ENCODE peak calls at places on chromosomes 7 and 10, in eight cellular contexts. F is thoracic aorta, Q is psoas muscle, H is A549, B is heart right ventricle, W is lung, N is breast epithelium, R is adrenal gland. K is an unnamed sample.

GRCh38 chr10:53209941-53210611 is 437.5 kb upstream of the MBL2 start:
- DNase-seq in R (no peak), N (no peak), Q (no peak), H (peak; percentile 17), F (no peak), W (no peak), B (no peak), K (no peak)

GRCh38 chr7:1850111-1850975 is 180.3 kb downstream of the ELFN1 start:
- DNase-seq in Q (peak; percentile 45), H (no peak), W (no peak), B (peak; percentile 6), R (no peak), F (no peak), N (no peak), K (no peak)

GRCh38 chr10:103967433-103968142 is 648 bp downstream of the SLK start:
- DNase-seq in F (no peak), R (peak; percentile 24), B (no peak), Q (no peak), H (peak; percentile 39), N (no peak), W (no peak), K (no peak)

GRCh38 chr10:125060851-125061556 is 99.4 kb downstream of the CTBP2 start:
- DNase-seq in N (peak; percentile 85), H (peak; percentile 64), Q (peak; percentile 90), B (peak; percentile 84), F (peak; percentile 62), R (peak; percentile 89), W (peak; percentile 82), K (peak; percentile 96)

GRCh38 chr7:69847921-69848612 is 249.8 kb downstream of the AUTS2 start:
- DNase-seq in H (no peak), Q (no peak), B (no peak), W (no peak), N (no peak), F (no peak), R (peak; percentile 8), K (no peak)

GRCh38 chr10:21146446-21146789 is 249.3 kb upstream of the NEBL start:
- DNase-seq in Q (no peak), R (no peak), F (no peak), B (no peak), W (no peak), N (no peak), H (no peak), K (no peak)

GRCh38 chr7:85068796-85069195 is 118.1 kb downstream of the SEMA3D start:
- DNase-seq in B (no peak), N (no peak), R (no peak), W (no peak), Q (no peak), H (peak; percentile 6), F (no peak), K (no peak)

GRCh38 chr10:77164616-77165311 is 472.8 kb downstream of the KCNMA1 start:
- DNase-seq in B (no peak), F (no peak), W (no peak), Q (no peak), N (no peak), R (no peak), H (no peak), K (no peak)

GRCh38 chr7:98617960-98618418 is 904 bp downstream of the NPTX2 start:
- DNase-seq in F (no peak), N (no peak), H (no peak), W (no peak), Q (no peak), B (no peak), R (no peak), K (no peak)

GRCh38 chr7:101581891-101582290 is 47.2 kb downstream of the MYL10 start:
- DNase-seq in W (no peak), H (no peak), N (no peak), B (no peak), R (no peak), F (no peak), Q (no peak), K (peak; percentile 15)

GRCh38 chr10:127426746-127427145 is 122.4 kb upstream of the NPS start:
- DNase-seq in N (no peak), R (no peak), F (no peak), W (no peak), B (no peak), H (no peak), Q (no peak), K (no peak)

GRCh38 chr10:95475827-95476481 is 85.2 kb downstream of the SORBS1 start:
- DNase-seq in Q (peak; percentile 73), N (no peak), R (no peak), B (no peak), W (no peak), H (no peak), F (no peak), K (no peak)

GRCh38 chr7:18762189-18762588 is 266.6 kb downstream of the HDAC9 start:
- DNase-seq in N (no peak), H (no peak), Q (no peak), R (no peak), B (no peak), F (no peak), W (no peak), K (no peak)

GRCh38 chr10:133124357-133125211 is 35.4 kb upstream of the KNDC1 start:
- DNase-seq in B (peak; percentile 50), Q (peak; percentile 72), W (no peak), R (peak; percentile 60), N (peak; percentile 45), F (no peak), H (peak; percentile 47), K (no peak)

GRCh38 chr10:26890956-26891355 is 30.2 kb upstream of the ABI1 start:
- DNase-seq in N (no peak), Q (no peak), F (no peak), R (peak; percentile 72), W (peak; percentile 36), H (peak; percentile 78), B (no peak), K (no peak)

GRCh38 chr7:25893436-25893835 is 258.6 kb upstream of the NFE2L3 start:
- DNase-seq in Q (no peak), B (no peak), H (no peak), W (no peak), F (no peak), N (no peak), R (no peak), K (no peak)
- H3K4me3 ChIP-seq in Q (peak overlapping the region; percentile 68), B (no peak overlapping the region), H (peak overlapping the region; percentile 45), W (no peak overlapping the region), F (peak overlapping the region; percentile 64), N (peak overlapping the region; percentile 54), R (no peak overlapping the region), K (peak overlapping the region; percentile 53)

GRCh38 chr7:131013716-131014115 is 279.7 kb upstream of the KLF14 start:
- DNase-seq in R (no peak), B (no peak), Q (no peak), N (no peak), H (no peak), F (no peak), W (no peak), K (no peak)
- H3K27ac ChIP-seq in R (peak overlapping the region; percentile 79), B (no peak overlapping the region), Q (no peak overlapping the region), N (peak overlapping the region; percentile 48), H (peak overlapping the region; percentile 37), F (no peak overlapping the region), W (no peak overlapping the region), K (no peak overlapping the region)

DNA sequence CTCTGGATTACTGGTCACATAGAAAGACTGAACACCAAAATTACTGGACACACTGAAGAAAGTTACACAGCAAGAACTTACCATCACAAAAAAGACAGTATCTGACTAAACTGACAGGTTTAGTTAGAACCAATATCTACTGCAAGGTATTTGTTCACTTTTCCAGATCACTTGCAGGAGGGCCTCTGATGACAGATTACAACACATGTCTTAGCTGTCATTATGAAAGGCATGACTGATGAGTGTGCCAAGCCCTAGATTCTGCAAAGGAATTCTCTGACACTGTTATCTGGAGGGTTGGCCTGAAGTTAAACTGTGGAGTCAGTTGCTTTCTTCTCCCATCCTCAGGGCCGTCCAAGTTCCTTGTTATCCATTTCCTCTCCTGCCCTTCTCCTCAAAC is 242.7 kb downstream of the KIF20B start:
- DNase-seq in W (no peak), R (no peak), N (no peak), F (no peak), Q (no peak), H (no peak), B (no peak), K (no peak)
- TF ChIP-seq CTCF in W (no peak), R (no peak), N (no peak), F (no peak), Q (no peak), H (no peak), B (no peak), K (no peak)

GRCh38 chr7:37065779-37066271 is 341.5 kb upstream of the AOAH start:
- DNase-seq in Q (no peak), H (no peak), W (no peak), R (no peak), B (no peak), F (no peak), N (no peak), K (no peak)
- H3K4me3 ChIP-seq in Q (no peak overlapping the region), H (no peak overlapping the region), W (no peak overlapping the region), R (no peak overlapping the region), B (no peak overlapping the region), F (no peak overlapping the region), N (no peak overlapping the region), K (no peak overlapping the region)

GRCh38 chr7:131578602-131579001 is 22.2 kb upstream of the PODXL start:
- DNase-seq in H (no peak), R (no peak), Q (no peak), N (no peak), B (no peak), W (no peak), F (no peak), K (no peak)

GRCh38 chr7:131586259-131586658 is 29.8 kb upstream of the PODXL start:
- DNase-seq in R (peak; percentile 30), W (no peak), Q (no peak), N (no peak), F (no peak), H (peak; percentile 30), B (peak; percentile 45), K (no peak)

GRCh38 chr7:131586759-131587158 is 30.3 kb upstream of the PODXL start:
- DNase-seq in W (no peak), H (no peak), F (no peak), B (no peak), Q (no peak), R (no peak), N (no peak), K (no peak)

GRCh38 chr7:131583430-131583829 is 27.0 kb upstream of the PODXL start:
- DNase-seq in F (no peak), W (no peak), H (no peak), Q (no peak), R (no peak), B (no peak), N (no peak), K (no peak)

DNA sequence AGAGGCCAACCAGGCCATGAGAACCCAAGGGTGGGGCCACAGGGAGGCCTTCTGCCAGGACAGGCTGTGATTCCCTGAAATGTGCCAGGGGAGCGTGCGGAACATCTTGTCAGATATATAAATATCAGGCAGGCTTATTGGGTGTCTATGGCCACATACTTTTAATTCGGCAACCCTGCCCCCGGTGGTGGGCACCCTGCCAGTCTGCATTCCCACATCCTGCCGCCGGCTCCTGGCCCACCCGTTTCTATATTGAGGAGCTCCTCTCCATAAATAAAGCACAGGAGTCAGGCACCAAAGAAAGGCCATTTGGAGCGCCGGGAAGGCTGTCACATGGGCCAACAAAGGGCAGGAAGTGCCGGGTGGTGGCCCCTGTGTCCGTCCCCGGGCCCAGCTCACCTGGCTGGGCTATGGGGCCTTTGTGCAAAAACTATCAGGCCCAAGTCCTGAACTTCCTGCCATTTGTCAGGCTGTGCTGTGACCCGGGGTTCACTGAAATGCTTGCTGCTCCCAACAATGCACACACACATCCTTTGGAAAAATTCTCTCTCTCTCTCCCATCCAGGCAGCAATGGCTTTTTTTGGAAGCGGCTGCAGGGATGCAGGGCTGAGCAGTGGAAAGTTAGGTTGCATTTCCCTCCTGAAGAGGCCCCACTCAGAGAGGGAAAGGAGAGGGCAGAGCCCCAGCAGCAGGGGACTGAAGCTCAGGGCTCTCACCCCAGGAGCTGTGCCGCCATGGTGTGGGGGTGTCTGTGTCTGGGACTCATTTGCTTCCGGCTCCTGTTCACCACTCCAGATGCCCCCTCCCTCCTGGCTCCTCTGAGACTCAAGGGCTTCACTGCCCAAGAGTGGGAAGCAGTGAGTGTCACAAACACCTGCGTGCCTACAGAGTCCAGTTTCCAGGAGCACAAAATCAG is 25.1 kb upstream of the PODXL start:
- DNase-seq in H (no peak), R (peak; percentile 53), W (peak; percentile 30), N (peak; percentile 53), Q (peak; percentile 95), F (no peak), B (peak; percentile 84), K (no peak)
- H3K27ac ChIP-seq in H (no peak overlapping the region), R (no peak overlapping the region), W (peak overlapping the region; percentile 89), N (no peak overlapping the region), Q (peak overlapping the region; percentile 78), F (no peak overlapping the region), B (peak overlapping the region; percentile 68), K (no peak overlapping the region)

K was measured in ascending aorta.